ENCODE peak calls at places on chromosomes 6 and 20, in four cellular contexts. Y is mammary epithelial cell, G is cardiac muscle cell, U is uterus. A is an unnamed sample.

GRCh38 chr6:74408844-74409243 is 712.8 kb downstream of the CD109 start:
- DNase-seq in Y (no peak), G (peak; percentile 12), U (no peak), A (no peak)

GRCh38 chr6:40015530-40015929 is 81.3 kb upstream of the MOCS1 start:
- DNase-seq in Y (no peak), G (no peak), U (no peak), A (no peak)

GRCh38 chr6:12208190-12208589 is 82.0 kb upstream of the EDN1 start:
- DNase-seq in Y (peak; percentile 79), G (peak; percentile 53), U (no peak), A (peak; percentile 61)

GRCh38 chr6:139330271-139330670 is 38.5 kb upstream of the TXLNB start:
- DNase-seq in Y (no peak), G (no peak), U (no peak), A (no peak)

GRCh38 chr20:59604770-59605665 is 678 bp downstream of the PHACTR3 start:
- DNase-seq in Y (no peak), G (no peak), U (no peak), A (no peak)

GRCh38 chr6:104710543-104711335 is 149.0 kb downstream of the HACE1 start:
- DNase-seq in Y (no peak), G (no peak), U (no peak), A (no peak)

GRCh38 chr6:27812078-27812804 is 100.0 kb downstream of the OR2B2 start:
- DNase-seq in Y (no peak), G (no peak), U (no peak), A (no peak)

GRCh38 chr6:168013250-168013915 is 15.9 kb downstream of the KIF25 start:
- DNase-seq in Y (no peak), G (no peak), U (no peak), A (peak; percentile 13)

GRCh38 chr20:7665311-7665863 is 274.9 kb downstream of the HAO1 start:
- DNase-seq in Y (no peak), G (no peak), U (no peak), A (no peak)

GRCh38 chr20:35093245-35093884 is 758 bp upstream of the TRPC4AP start:
- DNase-seq in Y (peak; percentile 71), G (peak; percentile 78), U (no peak), A (no peak)

GRCh38 chr6:116278478-116278822 is 1.3 kb downstream of the TSPYL1 start:
- DNase-seq in Y (no peak), G (no peak), U (no peak), A (no peak)

GRCh38 chr6:12163149-12163548 is 127.0 kb upstream of the EDN1 start:
- DNase-seq in Y (no peak), G (no peak), U (no peak), A (no peak)

GRCh38 chr6:145836170-145836569 is 21.6 kb upstream of the FBXO30 start:
- DNase-seq in Y (peak; percentile 74), G (peak; percentile 67), U (no peak), A (no peak)

GRCh38 chr20:3786126-3786484 is 435 bp downstream of the CENPB start:
- DNase-seq in Y (peak; percentile 52), G (peak; percentile 68), U (no peak), A (no peak)

DNA sequence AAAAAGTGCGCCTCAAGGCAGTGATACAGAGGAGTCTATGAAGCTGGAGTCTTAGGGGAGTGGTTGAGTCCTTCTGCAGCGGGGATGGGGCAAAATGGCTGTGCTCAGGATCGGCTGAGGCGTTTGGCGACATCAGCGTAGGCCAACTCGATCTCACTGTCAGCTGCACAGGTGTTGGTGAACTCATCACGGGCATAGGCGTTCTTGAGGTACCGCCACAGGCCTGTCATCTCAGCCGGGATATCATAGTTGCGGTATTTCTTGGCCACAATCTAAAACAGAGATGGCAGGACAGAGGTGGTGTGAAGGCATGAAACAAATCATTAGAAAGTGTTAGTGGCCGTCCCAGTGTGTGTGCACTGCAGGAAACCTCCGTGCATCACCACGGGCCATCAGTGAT is 112.7 kb downstream of the CLIC5 start:
- DNase-seq in Y (no peak), G (no peak), U (no peak), A (no peak)
- H3K9me3 ChIP-seq in Y (no peaks in the 10 kb centered on the region), G (no peaks in the 10 kb centered on the region), U (no peaks in the 10 kb centered on the region), A (no peaks in the 10 kb centered on the region)

GRCh38 chr20:46699651-46700359 is 9.6 kb upstream of the SLC2A10 start:
- DNase-seq in Y (peak; percentile 33), G (peak; percentile 72), U (no peak), A (no peak)
- TF ChIP-seq CTCF in Y (peak; percentile 83), G (peak; percentile 85), U (no peak), A (peak; percentile 46)

GRCh38 chr20:21702553-21703467 is 2.7 kb upstream of the PAX1 start:
- DNase-seq in Y (peak; percentile 40), G (peak; percentile 47), U (no peak), A (no peak)
- H3K9me3 ChIP-seq in Y (no peaks in the 10 kb centered on the region), G (no peaks in the 10 kb centered on the region), U (no peaks in the 10 kb centered on the region), A (no peaks in the 10 kb centered on the region)

DNA sequence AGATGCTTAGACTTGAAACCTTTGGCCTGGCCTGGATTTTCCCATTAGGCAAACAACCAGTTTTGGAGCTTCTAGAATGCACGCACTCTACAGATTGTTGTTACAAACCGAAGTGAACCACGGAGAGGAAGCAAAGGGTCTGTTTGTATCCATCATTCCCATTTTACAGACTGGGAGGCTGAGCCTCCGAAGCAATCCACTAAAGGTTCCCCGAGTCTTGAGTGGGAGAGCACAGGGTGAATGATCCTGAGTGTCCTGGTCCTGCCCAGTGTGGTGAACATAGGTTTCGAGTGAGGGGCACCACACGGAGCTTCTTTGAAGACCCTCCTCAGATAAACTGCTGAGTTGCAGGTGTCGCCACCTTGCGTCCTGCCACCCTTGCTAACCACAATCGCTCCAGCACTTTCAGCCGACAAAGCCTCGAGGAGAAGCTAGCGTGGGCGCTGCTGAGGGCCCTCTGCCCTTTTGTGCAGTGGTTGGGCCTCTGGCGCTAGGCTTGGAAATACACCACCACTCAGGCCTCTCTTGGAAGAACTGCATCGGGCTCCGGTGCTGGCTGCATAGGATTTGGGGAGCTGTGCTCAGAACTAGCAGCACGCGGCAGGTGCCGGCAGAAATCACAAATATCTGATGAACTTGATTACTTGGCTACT is 1.4 kb upstream of the PRDM13 start:
- DNase-seq in Y (no peak), G (no peak), U (no peak), A (no peak)
- TF ChIP-seq CTCF in Y (no peak), G (no peak), U (no peak), A (no peak)

GRCh38 chr20:11221046-11221445 is 547.2 kb upstream of the JAG1 start:
- DNase-seq in Y (no peak), G (peak; percentile 58), U (no peak), A (no peak)
- H3K9me3 ChIP-seq in Y (no peaks in the 10 kb centered on the region), G (no peaks in the 10 kb centered on the region), U (no peaks in the 10 kb centered on the region), A (no peaks in the 10 kb centered on the region)

GRCh38 chr6:158292016-158292415 is 20.2 kb upstream of the TULP4 start:
- DNase-seq in Y (no peak), G (no peak), U (no peak), A (no peak)
- TF ChIP-seq CTCF in Y (no peak), G (no peak), U (no peak), A (no peak)

GRCh38 chr20:10309326-10309725 is 90.7 kb downstream of the SNAP25 start:
- DNase-seq in Y (peak; percentile 83), G (peak; percentile 92), U (no peak), A (no peak)
- H3K9me3 ChIP-seq in Y (no peaks in the 10 kb centered on the region), G (no peaks in the 10 kb centered on the region), U (no peaks in the 10 kb centered on the region), A (no peaks in the 10 kb centered on the region)

GRCh38 chr6:45432944-45433343 is 55.2 kb upstream of the SUPT3H start:
- DNase-seq in Y (peak; percentile 54), G (peak; percentile 71), U (no peak), A (no peak)
- TF ChIP-seq CTCF in Y (no peak), G (no peak), U (no peak), A (no peak)